ENCODE peak calls at places on chromosomes 3 and 15, in four cellular contexts. H is GM12865, W is ovary, G is activated B cell treated with CpG ODN at 0.5 μM for 24 hours. U is an unnamed sample.

GRCh38 chr3:159619341-159619885 is 369.2 kb upstream of the IL12A start:
- DNase-seq in G (no peak), W (no peak), H (no peak), U (no peak)

GRCh38 chr3:107983247-107983646 is 107.6 kb downstream of the CD47 start:
- DNase-seq in H (no peak), W (no peak), G (no peak), U (no peak)

GRCh38 chr3:120475722-120476385 is 25.1 kb upstream of the FSTL1 start:
- DNase-seq in H (no peak), W (no peak), G (no peak), U (no peak)

GRCh38 chr3:180274536-180274935 is 237.8 kb upstream of the PEX5L start:
- DNase-seq in G (no peak), W (no peak), H (no peak), U (no peak)

GRCh38 chr3:53045784-53046170 is at the start of gene SFMBT1:
- DNase-seq in W (peak), H (peak), G (peak), U (peak)

GRCh38 chr3:110933786-110934415 is 137.7 kb upstream of the NECTIN3 start:
- DNase-seq in H (no peak), W (no peak), G (no peak), U (no peak)

GRCh38 chr15:98292442-98293240 is 332.1 kb downstream of the ARRDC4 start:
- DNase-seq in W (no peak), H (peak), G (no peak), U (no peak)

GRCh38 chr3:170780955-170781354 is 89.0 kb downstream of the RPL22L1 start:
- DNase-seq in G (no peak), H (no peak), W (no peak), U (no peak)

GRCh38 chr3:161648071-161648470 is 151.5 kb downstream of the OTOL1 start:
- DNase-seq in G (no peak), W (no peak), H (no peak), U (no peak)

GRCh38 chr3:46873521-46873920 is 4.0 kb upstream of the PTH1R start:
- DNase-seq in G (no peak), W (no peak), H (no peak), U (no peak)

GRCh38 chr3:158127250-158128219 is 17.6 kb downstream of the RSRC1 start:
- DNase-seq in G (no peak), H (peak), W (no peak), U (no peak)

GRCh38 chr15:23801881-23802280 is 114.8 kb upstream of the NDN start:
- DNase-seq in H (no peak), G (no peak), W (no peak), U (no peak)

GRCh38 chr3:126111566-126112475 is 27.9 kb upstream of the SLC41A3 start:
- DNase-seq in W (peak), G (peak), H (no peak), U (peak)

GRCh38 chr15:31382693-31383005 is 56.0 kb downstream of the KLF13 start:
- DNase-seq in W (no peak), G (no peak), H (no peak), U (no peak)

GRCh38 chr3:174598885-174599439 is 260.2 kb upstream of the NAALADL2 start:
- DNase-seq in G (no peak), W (no peak), H (no peak), U (no peak)

GRCh38 chr3:11134794-11135193 is 19.5 kb upstream of the HRH1 start:
- DNase-seq in W (no peak), G (no peak), H (no peak), U (no peak)

GRCh38 chr3:187728248-187728647 is 17.0 kb downstream of the BCL6 start:
- DNase-seq in W (no peak), G (no peak), H (no peak), U (no peak)

GRCh38 chr15:37981781-37982180 is 47.3 kb downstream of the TMCO5A start:
- DNase-seq in W (peak), H (peak), G (no peak), U (no peak)

GRCh38 chr3:128624526-128625138 is 26.0 kb downstream of the RPN1 start:
- DNase-seq in W (no peak), G (no peak), H (no peak), U (no peak)

GRCh38 chr3:189941125-189941524 is 179.6 kb downstream of the P3H2 start:
- DNase-seq in H (no peak), W (no peak), G (no peak), U (no peak)

GRCh38 chr3:30689202-30689641 is 82.8 kb downstream of the TGFBR2 start:
- DNase-seq in G (no peak), H (no peak), W (no peak), U (no peak)

GRCh38 chr3:10753964-10754363 is 62.1 kb upstream of the SLC6A11 start:
- DNase-seq in H (peak), G (no peak), W (peak), U (no peak)

GRCh38 chr3:41649129-41649739 is 312.7 kb downstream of the ULK4 start:
- DNase-seq in H (no peak), W (no peak), G (no peak), U (no peak)

GRCh38 chr3:123834631-123835030 is 49.5 kb downstream of the MYLK start:
- DNase-seq in G (no peak), H (no peak), W (no peak), U (no peak)

GRCh38 chr3:38549082-38549481 is 52.9 kb downstream of the EXOG start:
- DNase-seq in G (no peak), W (no peak), H (no peak), U (no peak)

DNA sequence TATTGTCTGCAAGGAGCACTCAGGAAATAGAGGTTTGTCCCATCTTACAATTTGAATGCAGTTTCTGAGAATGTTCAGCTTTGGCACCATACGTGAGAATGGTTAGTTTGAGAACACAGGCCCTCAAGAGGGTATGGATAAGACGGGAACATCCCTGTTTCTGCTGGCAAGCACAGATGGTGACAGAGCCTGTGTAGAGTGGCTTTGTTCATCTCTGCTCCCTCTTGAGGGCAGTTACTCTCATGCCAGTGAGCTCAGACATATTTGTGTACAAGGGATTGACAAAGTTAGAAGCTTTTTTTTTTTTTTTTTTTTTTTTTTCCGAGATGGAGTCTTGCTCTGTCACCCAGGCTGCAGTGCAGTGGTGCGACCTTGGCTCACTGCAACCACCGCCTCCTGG is 71.5 kb upstream of the FILIP1L start:
- DNase-seq in G (no peak), W (no peak), H (no peak), U (no peak)
- TF ChIP-seq CTCF in G (no peak), W (no peak), H (no peak), U (no peak)

GRCh38 chr15:68206711-68207151 is 1.6 kb upstream of the CALML4 start:
- DNase-seq in W (no peak), H (no peak), G (no peak), U (no peak)
- TF ChIP-seq CTCF in W (no peak), H (no peak), G (no peak), U (no peak)

GRCh38 chr3:55904716-55905115 is 417.6 kb upstream of the WNT5A start:
- DNase-seq in W (no peak), H (no peak), G (no peak), U (no peak)

GRCh38 chr3:55897573-55898224 is 410.6 kb upstream of the WNT5A start:
- DNase-seq in W (no peak), G (no peak), H (no peak), U (no peak)

GRCh38 chr3:55903680-55904079 is 416.6 kb upstream of the WNT5A start:
- DNase-seq in H (no peak), G (no peak), W (no peak), U (no peak)

GRCh38 chr3:55896155-55896554 is 409.0 kb upstream of the WNT5A start:
- DNase-seq in W (no peak), H (no peak), G (no peak), U (no peak)

DNA sequence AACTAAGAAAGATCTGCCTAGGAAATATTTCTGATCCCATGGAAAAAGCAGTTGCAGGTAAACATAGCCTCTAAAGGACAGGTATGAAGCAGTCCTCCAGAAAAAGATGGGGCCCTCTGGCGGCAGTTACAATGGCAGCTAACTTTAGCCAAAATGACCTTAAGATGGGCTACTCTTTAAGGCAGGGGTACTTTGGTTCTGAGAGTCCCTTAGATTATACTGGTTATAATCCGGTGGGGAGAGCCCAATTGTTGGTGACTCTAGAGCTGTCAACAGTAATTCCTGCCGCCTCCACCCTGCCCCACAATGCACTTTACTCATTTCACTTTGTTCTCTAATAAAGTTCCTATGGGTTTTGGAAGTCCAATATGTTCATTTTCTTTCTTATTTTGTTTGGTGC is 412.8 kb upstream of the WNT5A start:
- DNase-seq in W (no peak), H (peak), G (no peak), U (no peak)
- TF ChIP-seq CTCF in W (no peak), H (peak), G (no peak), U (no peak)

GRCh38 chr15:60551781-60552161 is 72.8 kb upstream of the ICE2 start:
- DNase-seq in W (no peak), G (no peak), H (peak), U (no peak)
- TF ChIP-seq CTCF in W (no peak), G (no peak), H (no peak), U (no peak)

GRCh38 chr3:172629470-172629869 is 81.4 kb downstream of the NCEH1 start:
- DNase-seq in G (no peak), H (no peak), W (no peak), U (no peak)
- TF ChIP-seq CTCF in G (no peak), H (no peak), W (no peak), U (no peak)

GRCh38 chr15:48112242-48112641 is 8.5 kb upstream of the SLC24A5 start:
- DNase-seq in G (no peak), W (no peak), H (peak), U (no peak)
- TF ChIP-seq CTCF in G (no peak), W (no peak), H (peak), U (no peak)

DNA sequence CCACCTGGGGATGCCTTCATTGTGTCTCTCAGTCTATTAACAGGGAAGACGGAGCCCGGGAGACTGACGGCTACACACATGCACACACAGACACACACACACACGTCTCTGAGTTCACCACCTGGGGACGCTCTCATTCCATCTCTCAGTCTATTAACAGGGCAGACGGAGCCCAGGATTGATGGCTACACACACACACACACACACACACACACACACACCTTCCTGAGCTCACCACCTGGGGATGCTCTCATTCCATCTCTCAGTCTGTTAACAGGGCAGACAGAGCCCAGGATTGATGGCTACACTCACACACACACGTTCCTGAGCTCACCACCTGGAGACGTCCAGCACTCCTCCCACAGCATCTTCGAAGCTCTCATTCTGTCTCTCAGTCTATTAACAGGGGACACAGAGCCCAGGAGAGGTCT is 143.9 kb downstream of the OR4M2 start:
- DNase-seq in W (no peak), H (peak), G (no peak), U (no peak)
- TF ChIP-seq CTCF in W (no peak), H (no peak), G (no peak), U (no peak)

GRCh38 chr3:184039414-184039813 is 7.9 kb downstream of the HTR3D start:
- DNase-seq in W (no peak), H (no peak), G (no peak), U (no peak)

GRCh38 chr3:184037816-184038215 is 6.3 kb downstream of the HTR3D start:
- DNase-seq in G (no peak), H (no peak), W (no peak), U (no peak)

GRCh38 chr3:184042617-184043016 is 10.2 kb upstream of the HTR3C start:
- DNase-seq in H (no peak), W (no peak), G (no peak), U (no peak)

GRCh38 chr3:184040010-184040409 is 8.5 kb downstream of the HTR3D start:
- DNase-seq in H (peak), G (no peak), W (no peak), U (no peak)
- TF ChIP-seq CTCF in H (no peak), G (no peak), W (no peak), U (no peak)

U was measured in uterus.